ENCODE peak calls at places on chromosomes 2 and 18, in eight cellular contexts. I is tibial nerve, W is cardiac muscle cell, K is left lung, C is osteoblast, X is aorta, E is body of pancreas, F is trophoblast cell. B is an unnamed sample. For H3K4me1 and H3K9me3, the result is how much of the 10 kb centered on the place peaks cover.

GRCh38 chr2:236172866-236173733 is 4.9 kb upstream of the GBX2 start:
- DNase-seq in I (no peak), W (no peak), K (no peak), C (peak), X (peak), E (no peak), F (peak), B (no peak)

GRCh38 chr2:118565816-118566540 is 281.5 kb downstream of the EN1 start:
- DNase-seq in I (no peak), W (no peak), K (no peak), C (no peak), X (no peak), E (no peak), F (no peak), B (no peak)

GRCh38 chr2:11395971-11396689 is 51.7 kb upstream of the ROCK2 start:
- DNase-seq in I (no peak), W (no peak), K (no peak), C (no peak), X (no peak), E (no peak), F (no peak), B (no peak)

GRCh38 chr18:9838144-9838877 is 47.5 kb upstream of the TXNDC2 start:
- DNase-seq in I (no peak), W (peak), K (no peak), C (no peak), X (no peak), E (peak), F (peak), B (no peak)

GRCh38 chr2:200787351-200788128 is 24.2 kb upstream of the BZW1 start:
- DNase-seq in I (no peak), W (peak), K (no peak), C (peak), X (no peak), E (no peak), F (peak), B (no peak)

GRCh38 chr2:135694711-135695110 is 46.9 kb upstream of the UBXN4 start:
- DNase-seq in I (no peak), W (peak), K (no peak), C (no peak), X (no peak), E (no peak), F (no peak), B (no peak)

GRCh38 chr2:235494716-235495372 is 1.0 kb downstream of the AGAP1 start:
- DNase-seq in I (peak), W (peak), K (peak), C (peak), X (peak), E (peak), F (peak), B (no peak)

GRCh38 chr2:70133521-70134348 is 46.5 kb downstream of the PCBP1 start:
- DNase-seq in I (no peak), W (peak), K (no peak), C (no peak), X (no peak), E (no peak), F (peak), B (peak)

GRCh38 chr2:126889501-126890135 is 9.1 kb upstream of the TEX51 start:
- DNase-seq in I (no peak), W (no peak), K (no peak), C (no peak), X (no peak), E (no peak), F (no peak), B (no peak)

GRCh38 chr2:9232886-9233285 is 26.3 kb downstream of the ASAP2 start:
- DNase-seq in I (no peak), W (no peak), K (no peak), C (no peak), X (no peak), E (no peak), F (peak), B (no peak)

GRCh38 chr2:185522472-185522871 is 216.1 kb upstream of the FSIP2 start:
- DNase-seq in I (no peak), W (no peak), K (no peak), C (no peak), X (no peak), E (no peak), F (no peak), B (no peak)

GRCh38 chr2:185531721-185532120 is 206.9 kb upstream of the FSIP2 start:
- DNase-seq in I (no peak), W (no peak), K (no peak), C (no peak), X (no peak), E (no peak), F (no peak), B (no peak)

DNA sequence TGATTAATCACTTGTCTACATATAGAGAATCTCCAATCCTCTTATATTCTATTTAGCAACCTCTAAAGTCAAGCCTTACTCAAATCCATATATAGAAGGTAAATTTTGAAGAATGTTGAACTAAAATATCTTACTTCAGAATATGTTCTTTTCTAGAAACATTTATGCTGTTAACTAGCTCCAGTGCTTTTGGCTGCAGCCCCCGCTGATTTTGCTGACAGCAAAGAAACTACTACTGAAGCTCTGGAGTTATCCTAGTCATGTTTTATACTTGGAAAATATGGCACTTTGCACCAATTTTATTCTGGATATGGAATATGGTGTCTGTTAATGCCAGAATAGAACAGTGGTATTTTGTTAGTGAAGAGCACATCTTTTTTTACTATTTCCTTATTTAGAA is 212.4 kb upstream of the FSIP2 start:
- DNase-seq in I (no peak), W (no peak), K (no peak), C (no peak), X (no peak), E (no peak), F (no peak), B (no peak)
- H3K4me3 ChIP-seq in I (no peak), W (no peak), K (no peak), C (no peak), X (no peak), E (no peak), F (no peak), B (no peak)

GRCh38 chr2:41859615-41860014 is 188.2 kb upstream of the PKDCC start:
- DNase-seq in I (no peak), W (no peak), K (no peak), C (no peak), X (no peak), E (no peak), F (no peak), B (no peak)

GRCh38 chr2:41867553-41867952 is 180.3 kb upstream of the PKDCC start:
- DNase-seq in I (no peak), W (peak), K (no peak), C (peak), X (no peak), E (no peak), F (no peak), B (no peak)

GRCh38 chr2:41865263-41865662 is 182.6 kb upstream of the PKDCC start:
- DNase-seq in I (no peak), W (no peak), K (no peak), C (peak), X (no peak), E (no peak), F (peak), B (no peak)

GRCh38 chr2:41863062-41863461 is 184.8 kb upstream of the PKDCC start:
- DNase-seq in I (no peak), W (no peak), K (no peak), C (no peak), X (no peak), E (no peak), F (no peak), B (no peak)
- H3K4me1 ChIP-seq in I (under half), W (under half), K (under half), C (under half), X (under half), E (under half), F (under half), B (under half)

DNA sequence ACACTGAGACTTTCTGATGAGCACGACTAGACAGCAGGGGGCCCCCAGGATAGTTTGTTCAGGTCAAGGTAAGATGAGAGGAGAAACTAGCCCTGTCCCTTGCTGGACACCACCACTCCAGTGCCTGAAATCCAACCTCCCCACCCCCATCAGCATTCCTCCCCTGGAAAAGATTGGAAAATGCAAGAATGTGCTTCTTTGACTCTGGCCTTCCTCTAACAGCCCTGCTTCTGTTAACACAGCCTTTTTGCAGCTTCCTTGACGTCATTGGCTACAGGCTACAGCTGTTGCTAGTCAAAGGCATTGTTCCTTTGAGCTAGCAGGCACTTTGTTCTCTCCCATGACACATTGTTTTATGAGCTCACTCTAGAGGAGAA is 20.1 kb upstream of the LTBP1 start:
- DNase-seq in I (no peak), W (peak), K (no peak), C (no peak), X (no peak), E (no peak), F (peak), B (no peak)
- H3K9me3 ChIP-seq in I (under half), W (under half), K (under half), C (under half), X (under half), E (under half), F (under half), B (under half)

DNA sequence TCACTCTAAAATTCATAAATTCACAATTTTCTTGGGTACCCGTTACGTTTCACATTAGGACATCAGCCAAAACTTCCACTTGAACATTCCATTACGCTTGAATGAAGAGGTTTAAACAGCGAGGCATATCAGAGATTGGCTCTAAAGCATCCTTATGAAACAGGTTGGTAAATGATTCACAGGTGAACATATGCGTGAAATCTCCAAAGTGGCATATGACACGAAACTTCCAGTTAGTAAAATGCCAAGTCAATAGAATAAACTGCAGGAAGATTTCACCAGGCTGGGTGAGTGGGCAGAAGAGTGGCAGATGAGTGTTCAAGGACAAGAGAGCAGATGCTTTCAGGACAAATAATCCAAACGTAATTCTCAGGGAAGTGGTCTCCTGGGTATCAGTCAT is 33.9 kb upstream of the GLS start:
- DNase-seq in I (no peak), W (no peak), K (no peak), C (no peak), X (no peak), E (no peak), F (no peak), B (no peak)
- H3K4me3 ChIP-seq in I (no peak), W (no peak), K (no peak), C (no peak), X (no peak), E (no peak), F (no peak), B (no peak)

DNA sequence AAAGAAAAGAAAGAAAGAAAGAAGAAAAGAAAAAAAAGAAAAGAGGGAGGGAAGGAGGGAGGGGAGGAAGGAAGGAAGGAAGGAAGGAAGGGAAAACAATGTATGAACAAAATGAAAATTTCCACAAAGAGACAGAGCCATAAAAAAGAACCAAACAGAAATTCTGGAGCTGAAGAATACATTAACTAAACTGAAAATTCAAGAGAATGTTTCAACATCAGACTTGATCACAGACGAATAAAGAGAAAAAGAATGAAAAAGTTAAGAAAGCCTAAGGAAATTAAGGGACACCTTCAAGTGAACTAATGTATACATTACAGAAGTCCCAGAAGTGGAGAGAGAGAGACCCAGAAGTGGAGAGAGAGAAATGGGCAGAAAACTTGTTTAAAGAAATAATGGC is 60.9 kb upstream of the RAB6C start:
- DNase-seq in I (no peak), W (no peak), K (no peak), C (no peak), X (no peak), E (no peak), F (no peak), B (no peak)
- H3K4me1 ChIP-seq in I (under half), W (under half), K (under half), C (under half), X (under half), E (under half), F (under half), B (under half)

GRCh38 chr18:79932907-79933306 is 18.5 kb downstream of the SLC66A2 start:
- DNase-seq in I (no peak), W (no peak), K (no peak), C (no peak), X (no peak), E (no peak), F (no peak), B (no peak)

GRCh38 chr18:79934311-79935097 is 16.9 kb downstream of the SLC66A2 start:
- DNase-seq in I (no peak), W (peak), K (peak), C (no peak), X (peak), E (no peak), F (no peak), B (no peak)

GRCh38 chr18:79935098-79935480 is 16.4 kb downstream of the SLC66A2 start:
- DNase-seq in I (no peak), W (no peak), K (peak), C (peak), X (peak), E (no peak), F (no peak), B (no peak)

GRCh38 chr18:79935499-79935898 is 16.0 kb downstream of the SLC66A2 start:
- DNase-seq in I (no peak), W (no peak), K (peak), C (no peak), X (peak), E (no peak), F (no peak), B (no peak)

DNA sequence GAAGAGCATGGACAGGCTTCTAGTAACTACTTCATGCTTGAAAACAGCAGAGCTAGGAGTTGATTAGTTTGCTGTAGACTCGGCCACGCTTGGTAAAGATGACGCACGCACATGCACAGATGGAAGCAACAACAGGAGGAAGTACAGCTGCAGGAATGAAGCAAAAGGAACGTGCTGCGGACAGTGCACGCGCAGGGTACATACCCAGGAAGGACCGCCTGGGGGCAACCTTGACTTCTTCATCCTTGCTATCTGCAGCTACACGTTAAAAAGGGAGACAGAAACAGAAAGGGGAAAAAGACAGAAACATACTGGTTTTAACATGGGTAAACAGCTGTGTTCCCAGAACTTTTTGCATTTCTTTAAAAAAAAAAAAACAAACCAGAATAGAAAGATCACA is 17.7 kb downstream of the SLC66A2 start:
- DNase-seq in I (no peak), W (peak), K (no peak), C (no peak), X (peak), E (peak), F (peak), B (no peak)
- H3K9me3 ChIP-seq in I (under half), W (under half), K (half or more), C (under half), X (under half), E (under half), F (under half), B (under half)

DNA sequence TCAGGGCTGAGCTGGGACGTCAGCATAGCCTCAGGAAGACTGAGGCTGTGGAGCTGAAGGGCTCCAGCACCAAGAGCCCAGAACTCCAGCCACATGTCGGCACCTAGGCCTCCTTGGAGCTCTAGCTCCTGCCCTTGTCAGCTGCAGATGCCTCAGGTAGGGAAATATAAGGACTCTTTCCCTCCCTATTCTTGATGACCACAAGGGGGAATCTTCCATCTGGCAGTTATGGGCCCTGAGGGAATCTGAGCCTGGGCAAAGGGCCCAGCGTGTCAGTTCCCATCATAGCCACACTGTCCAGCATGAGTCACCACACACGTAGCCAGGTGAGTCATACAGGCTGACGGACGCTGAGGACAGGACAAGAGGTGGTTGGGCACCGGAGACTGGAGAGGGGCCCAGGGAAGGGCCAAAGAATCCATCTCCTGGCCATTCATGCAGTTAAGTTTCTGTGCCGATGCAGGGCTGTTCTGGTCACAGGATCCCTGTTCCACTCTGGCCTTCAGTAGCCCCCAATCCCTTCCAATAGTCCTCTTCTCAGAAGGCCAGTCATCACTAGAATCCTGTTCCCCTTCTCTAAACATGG is 1.8 kb downstream of the MPV17 start:
- DNase-seq in I (peak), W (peak), K (peak), C (peak), X (peak), E (peak), F (peak), B (no peak)
- H3K4me3 ChIP-seq in I (no peak), W (no peak), K (no peak), C (peak), X (no peak), E (no peak), F (no peak), B (no peak)